ENCODE peak calls at places on chromosomes 7 and 10, in four cellular contexts. One of them, this sample, is unnamed.

GRCh38 chr7:76011437-76011836 is 17.0 kb upstream of the TMEM120A start:
- DNase-seq in NB4: no peak
- DNase-seq in H1: no peak
- DNase-seq in HepG2: no peak
- DNase-seq in this sample: no peak

GRCh38 chr7:842436-843031 is 10.3 kb downstream of the SUN1 start:
- DNase-seq in H1: no peak
- DNase-seq in HepG2: no peak
- DNase-seq in NB4: no peak
- DNase-seq in this sample: no peak

GRCh38 chr7:3722396-3722846 is 421.4 kb downstream of the SDK1 start:
- DNase-seq in HepG2: peak
- DNase-seq in NB4: peak
- DNase-seq in H1: peak
- DNase-seq in this sample: no peak

GRCh38 chr7:131111792-131112191 is 215.9 kb upstream of the MKLN1 start:
- DNase-seq in NB4: no peak
- DNase-seq in HepG2: no peak
- DNase-seq in H1: no peak
- DNase-seq in this sample: no peak

GRCh38 chr10:97532935-97533671 is 34.4 kb downstream of the UBTD1 start:
- DNase-seq in H1: peak
- DNase-seq in NB4: no peak
- DNase-seq in HepG2: no peak
- DNase-seq in this sample: no peak

GRCh38 chr7:120603366-120603765 is 254.6 kb downstream of the TSPAN12 start:
- DNase-seq in HepG2: no peak
- DNase-seq in H1: no peak
- DNase-seq in NB4: no peak
- DNase-seq in this sample: no peak

GRCh38 chr10:5070648-5071410 is 23.4 kb upstream of the AKR1C3 start:
- DNase-seq in NB4: no peak
- DNase-seq in H1: no peak
- DNase-seq in HepG2: peak
- DNase-seq in this sample: no peak

GRCh38 chr7:72152171-72153131 is 259.7 kb downstream of the CALN1 start:
- DNase-seq in H1: no peak
- DNase-seq in NB4: no peak
- DNase-seq in HepG2: peak
- DNase-seq in this sample: no peak

GRCh38 chr10:113261806-113262205 is 291.0 kb upstream of the HABP2 start:
- DNase-seq in HepG2: no peak
- DNase-seq in H1: no peak
- DNase-seq in NB4: no peak
- DNase-seq in this sample: no peak

GRCh38 chr10:91514684-91515253 is 104.6 kb downstream of the HECTD2 start:
- DNase-seq in HepG2: no peak
- DNase-seq in NB4: no peak
- DNase-seq in H1: no peak
- DNase-seq in this sample: no peak

GRCh38 chr10:52319926-52320325 is 5.8 kb downstream of the DKK1 start:
- DNase-seq in HepG2: no peak
- DNase-seq in H1: no peak
- DNase-seq in NB4: no peak
- DNase-seq in this sample: no peak

GRCh38 chr7:39617010-39617409 is 6.4 kb upstream of the RALA start:
- DNase-seq in H1: no peak
- DNase-seq in HepG2: no peak
- DNase-seq in NB4: no peak
- DNase-seq in this sample: no peak

GRCh38 chr7:133822001-133822641 is 305.0 kb upstream of the LRGUK start:
- DNase-seq in HepG2: no peak
- DNase-seq in NB4: no peak
- DNase-seq in H1: no peak
- DNase-seq in this sample: no peak

GRCh38 chr7:114977277-114977676 is 55.4 kb downstream of the MDFIC start:
- DNase-seq in HepG2: no peak
- DNase-seq in H1: no peak
- DNase-seq in NB4: no peak
- DNase-seq in this sample: no peak

GRCh38 chr7:101829856-101830255 is 12.4 kb downstream of the CUX1 start:
- DNase-seq in HepG2: no peak
- DNase-seq in NB4: no peak
- DNase-seq in H1: no peak
- DNase-seq in this sample: no peak

GRCh38 chr7:114459574-114459973 is 45.0 kb downstream of the FOXP2 start:
- DNase-seq in HepG2: no peak
- DNase-seq in H1: no peak
- DNase-seq in NB4: no peak
- DNase-seq in this sample: no peak

GRCh38 chr10:69070951-69071350 is 17.0 kb upstream of the SRGN start:
- DNase-seq in H1: no peak
- DNase-seq in NB4: no peak
- DNase-seq in HepG2: no peak
- DNase-seq in this sample: no peak

GRCh38 chr10:43137701-43137970 is 609 bp upstream of the CSGALNACT2 start:
- DNase-seq in NB4: peak
- DNase-seq in H1: peak
- DNase-seq in HepG2: peak
- DNase-seq in this sample: no peak

GRCh38 chr10:110273474-110273873 is 31.2 kb downstream of the SMNDC1 start:
- DNase-seq in NB4: peak
- DNase-seq in H1: no peak
- DNase-seq in HepG2: peak
- DNase-seq in this sample: no peak

GRCh38 chr7:154372106-154372505 is 319.9 kb downstream of the DPP6 start:
- DNase-seq in H1: peak
- DNase-seq in HepG2: no peak
- DNase-seq in NB4: no peak
- DNase-seq in this sample: no peak

GRCh38 chr7:56045796-56046195 is 5.4 kb downstream of the PSPH start:
- DNase-seq in H1: no peak
- DNase-seq in NB4: peak
- DNase-seq in HepG2: no peak
- DNase-seq in this sample: no peak

GRCh38 chr7:2114926-2115738 is 117.6 kb downstream of the MAD1L1 start:
- DNase-seq in HepG2: no peak
- DNase-seq in H1: no peak
- DNase-seq in NB4: no peak
- DNase-seq in this sample: no peak

GRCh38 chr7:66138994-66139752 is 24.5 kb downstream of the CRCP start:
- DNase-seq in H1: no peak
- DNase-seq in NB4: peak
- DNase-seq in HepG2: no peak
- DNase-seq in this sample: no peak

GRCh38 chr7:129797224-129797789 is 155.5 kb downstream of the UBE2H start:
- DNase-seq in H1: no peak
- DNase-seq in NB4: no peak
- DNase-seq in HepG2: no peak
- DNase-seq in this sample: no peak

GRCh38 chr10:24407928-24408327 is 199.0 kb downstream of the KIAA1217 start:
- DNase-seq in HepG2: no peak
- DNase-seq in H1: no peak
- DNase-seq in NB4: no peak
- DNase-seq in this sample: no peak

DNA sequence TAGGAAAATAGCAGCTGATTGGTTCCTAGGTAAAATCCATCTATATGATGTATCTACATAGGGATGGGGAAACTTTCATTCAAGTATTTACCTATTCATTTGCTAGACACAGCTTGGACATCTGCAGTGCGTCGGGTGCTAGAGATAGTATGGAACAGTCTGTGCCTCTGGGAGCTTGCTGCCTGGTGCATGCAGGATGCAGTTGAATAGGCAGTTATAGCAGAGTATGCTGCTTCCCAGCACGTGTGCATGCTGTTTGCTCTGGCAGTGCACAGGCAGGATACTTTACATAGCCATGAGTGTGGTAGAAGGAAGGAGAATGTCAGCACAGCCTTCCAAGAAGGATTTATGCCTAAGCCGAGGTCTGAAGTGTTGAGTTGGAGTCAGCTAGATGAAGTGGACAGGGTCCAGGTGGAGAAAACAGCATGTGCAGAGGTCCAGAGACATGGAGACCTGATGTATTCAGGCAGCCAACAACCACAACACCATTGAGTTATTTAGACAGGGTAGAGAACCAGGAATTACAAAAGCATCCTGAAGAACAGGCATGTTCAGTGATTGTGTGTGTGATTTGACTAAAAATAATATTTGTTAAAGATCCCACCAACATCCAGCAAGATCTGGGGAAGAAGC is 8.1 kb downstream of the MAP3K8 start:
- DNase-seq in H1: no peak
- DNase-seq in NB4: no peak
- DNase-seq in HepG2: no peak
- DNase-seq in this sample: no peak
- TF ChIP-seq POLR2A in H1: no peak
- TF ChIP-seq POLR2A in NB4: no peak
- TF ChIP-seq POLR2A in HepG2: no peak
- TF ChIP-seq POLR2A in this sample: peak

DNA sequence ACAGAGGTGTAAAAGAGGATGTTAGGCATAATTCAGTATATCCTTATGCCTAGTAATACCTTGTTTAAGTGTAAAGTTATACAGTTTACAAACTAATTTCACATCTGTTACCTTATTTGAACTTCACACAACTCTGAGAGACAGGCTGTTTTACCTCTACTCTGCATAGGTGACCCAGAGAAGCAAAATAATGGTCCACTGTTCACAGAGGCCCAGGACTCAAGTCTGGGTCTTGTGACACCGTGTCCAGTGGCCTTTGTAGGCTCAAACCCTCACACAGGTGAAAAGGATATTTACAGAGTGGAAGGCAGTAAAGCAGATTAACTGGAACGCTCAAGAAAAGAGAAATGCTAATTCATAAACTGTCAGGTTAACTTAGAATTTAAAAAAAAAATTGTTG is 32.1 kb downstream of the ASAH2 start:
- DNase-seq in NB4: no peak
- DNase-seq in H1: no peak
- DNase-seq in HepG2: peak
- DNase-seq in this sample: no peak
- TF ChIP-seq POLR2A in NB4: no peak
- TF ChIP-seq POLR2A in H1: no peak
- TF ChIP-seq POLR2A in HepG2: no peak
- TF ChIP-seq POLR2A in this sample: no peak

GRCh38 chr10:61000769-61001730 is 57.1 kb upstream of the RHOBTB1 start:
- DNase-seq in H1: peak
- DNase-seq in HepG2: peak
- DNase-seq in NB4: no peak
- DNase-seq in this sample: peak
- TF ChIP-seq POLR2A in H1: no peak
- TF ChIP-seq POLR2A in HepG2: peak
- TF ChIP-seq POLR2A in NB4: no peak
- TF ChIP-seq POLR2A in this sample: no peak

DNA sequence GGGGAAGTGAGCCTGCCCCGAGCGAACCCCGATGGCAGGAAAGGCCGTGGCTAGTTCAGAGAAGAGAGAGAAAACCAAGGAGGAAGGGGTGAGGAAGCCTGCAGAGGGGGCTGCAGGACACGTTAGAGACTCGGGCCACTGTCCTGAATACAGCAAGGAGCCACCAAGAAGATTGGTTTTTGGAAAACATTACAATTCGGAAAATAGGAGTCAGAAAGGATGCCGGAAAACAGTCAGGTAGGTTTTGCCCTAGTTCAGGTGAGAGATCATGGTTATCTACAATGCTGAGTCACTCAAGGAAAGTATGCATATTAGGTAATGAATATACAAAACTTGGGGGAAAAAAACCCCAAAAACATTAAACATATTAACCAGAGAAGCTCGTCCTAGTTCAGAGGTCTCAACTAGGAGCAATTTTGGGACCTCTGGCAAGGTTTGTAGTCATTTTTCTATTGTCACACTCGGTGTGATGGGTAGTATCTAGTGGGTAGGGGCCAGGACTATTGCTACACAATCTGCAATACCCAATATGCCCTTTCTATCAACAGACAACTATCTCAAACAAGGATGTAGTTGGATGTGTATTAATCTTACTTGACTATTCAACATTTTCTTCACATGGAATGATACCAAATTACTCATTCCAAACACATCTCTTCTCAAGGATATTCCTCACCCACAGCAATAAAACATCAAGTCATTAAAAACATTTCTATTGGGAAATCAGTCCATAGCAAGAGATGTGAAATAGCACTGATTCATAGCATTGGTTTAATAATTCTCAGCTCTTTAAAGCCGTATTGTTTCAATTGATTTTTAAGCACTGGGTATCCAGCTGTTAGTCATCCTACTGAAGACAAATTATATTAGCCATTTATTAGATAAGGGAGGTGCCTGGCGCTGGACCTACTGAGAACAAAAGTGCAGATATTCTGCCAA is 74.4 kb upstream of the RSU1 start:
- DNase-seq in NB4: peak
- DNase-seq in HepG2: peak
- DNase-seq in H1: peak
- DNase-seq in this sample: no peak
- TF ChIP-seq POLR2A in NB4: peak
- TF ChIP-seq POLR2A in HepG2: no peak
- TF ChIP-seq POLR2A in H1: peak
- TF ChIP-seq POLR2A in this sample: peak

GRCh38 chr7:45241339-45242109 is 83.9 kb downstream of the RAMP3 start:
- DNase-seq in NB4: no peak
- DNase-seq in HepG2: no peak
- DNase-seq in H1: peak
- DNase-seq in this sample: no peak
- TF ChIP-seq POLR2A in NB4: no peak
- TF ChIP-seq POLR2A in HepG2: no peak
- TF ChIP-seq POLR2A in H1: no peak
- TF ChIP-seq POLR2A in this sample: no peak

GRCh38 chr7:47518827-47519226 is 63.1 kb downstream of the TNS3 start:
- DNase-seq in H1: no peak
- DNase-seq in NB4: no peak
- DNase-seq in HepG2: peak
- DNase-seq in this sample: no peak

GRCh38 chr7:47521041-47521795 is 60.7 kb downstream of the TNS3 start:
- DNase-seq in HepG2: no peak
- DNase-seq in NB4: no peak
- DNase-seq in H1: no peak
- DNase-seq in this sample: no peak

GRCh38 chr7:47521816-47522561 is 59.9 kb downstream of the TNS3 start:
- DNase-seq in NB4: no peak
- DNase-seq in H1: no peak
- DNase-seq in HepG2: no peak
- DNase-seq in this sample: no peak

GRCh38 chr7:47517821-47518480 is 64.0 kb downstream of the TNS3 start:
- DNase-seq in NB4: no peak
- DNase-seq in HepG2: no peak
- DNase-seq in H1: no peak
- DNase-seq in this sample: no peak

DNA sequence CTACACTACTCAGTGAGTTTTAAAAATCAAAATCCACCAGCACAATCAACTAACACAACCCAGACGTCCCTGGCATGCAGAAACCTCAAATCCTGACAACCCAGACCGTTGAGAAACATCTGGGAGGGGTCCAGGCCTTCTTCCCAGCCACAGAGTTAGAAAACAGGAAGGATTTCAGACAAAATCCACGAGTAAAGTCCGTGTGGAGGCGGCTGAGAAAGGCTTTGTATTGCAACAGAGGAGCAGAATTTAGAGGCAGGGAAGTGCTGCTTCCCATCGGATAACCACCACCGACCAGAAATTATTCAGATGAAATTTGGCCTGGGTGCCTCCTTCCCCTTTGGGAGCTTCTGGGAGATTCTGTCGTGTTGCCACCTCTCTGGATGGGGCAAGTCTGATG is 61.5 kb downstream of the TNS3 start:
- DNase-seq in HepG2: peak
- DNase-seq in NB4: no peak
- DNase-seq in H1: no peak
- DNase-seq in this sample: no peak
- TF ChIP-seq POLR2A in HepG2: no peak
- TF ChIP-seq POLR2A in NB4: no peak
- TF ChIP-seq POLR2A in H1: no peak
- TF ChIP-seq POLR2A in this sample: no peak